ENCODE peak calls at places on chromosomes 1 and 21, in nine cellular contexts. S is HCT116, J is tibial artery, P is AG04450, U is mesenchymal stem cell, T is heart right ventricle, O is keratinocyte, C is A673, F is SJSA1. L is an unnamed sample.

GRCh38 chr1:37739222-37739621 is 25.7 kb downstream of the EPHA10 start:
- DNase-seq in S (peak; percentile 77), J (no peak), P (no peak), U (no peak), T (no peak), O (peak; percentile 66), C (no peak), F (no peak), L (peak; percentile 28)

GRCh38 chr1:147630022-147630421 is 40.3 kb downstream of the ACP6 start:
- DNase-seq in S (no peak), J (no peak), P (no peak), U (no peak), T (no peak), O (no peak), C (no peak), F (no peak), L (no peak)

GRCh38 chr1:9589719-9590157 is 1.0 kb downstream of the TMEM201 start:
- DNase-seq in S (no peak), J (no peak), P (no peak), U (peak; percentile 25), T (no peak), O (no peak), C (peak; percentile 35), F (peak; percentile 40), L (no peak)

GRCh38 chr1:161185282-161185682 is 8.0 kb upstream of the B4GALT3 start:
- DNase-seq in S (no peak), J (peak; percentile 85), P (no peak), U (peak; percentile 88), T (peak; percentile 62), O (no peak), C (peak; percentile 85), F (no peak), L (no peak)

GRCh38 chr1:204685236-204686006 is at the start of gene LRRN2:
- DNase-seq in S (no peak), J (no peak), P (no peak), U (no peak), T (peak; percentile 33), O (no peak), C (no peak), F (no peak), L (no peak)

GRCh38 chr1:116485071-116485735 is 85.6 kb downstream of the CD58 start:
- DNase-seq in S (peak; percentile 73), J (peak; percentile 83), P (peak; percentile 56), U (peak; percentile 80), T (peak; percentile 92), O (no peak), C (peak; percentile 95), F (peak; percentile 87), L (no peak)

GRCh38 chr1:170536924-170537551 is 5.1 kb downstream of the GORAB start:
- DNase-seq in S (no peak), J (no peak), P (no peak), U (peak; percentile 17), T (no peak), O (no peak), C (no peak), F (no peak), L (no peak)

GRCh38 chr1:198534540-198535413 is 5.7 kb downstream of the ATP6V1G3 start:
- DNase-seq in S (no peak), J (no peak), P (no peak), U (no peak), T (no peak), O (no peak), C (no peak), F (no peak), L (no peak)

GRCh38 chr21:42317341-42317741 is 2.1 kb upstream of the TFF3 start:
- DNase-seq in S (no peak), J (no peak), P (no peak), U (no peak), T (no peak), O (no peak), C (no peak), F (peak; percentile 31), L (no peak)

GRCh38 chr1:54853096-54853792 is 33.8 kb downstream of the DHCR24 start:
- DNase-seq in S (no peak), J (no peak), P (no peak), U (no peak), T (no peak), O (no peak), C (no peak), F (no peak), L (no peak)

GRCh38 chr1:11783556-11783955 is 21.6 kb downstream of the C1orf167 start:
- DNase-seq in S (no peak), J (no peak), P (no peak), U (no peak), T (no peak), O (no peak), C (no peak), F (no peak), L (no peak)

GRCh38 chr1:31871703-31872102 is 55.9 kb upstream of the SPOCD1 start:
- DNase-seq in S (no peak), J (no peak), P (no peak), U (no peak), T (no peak), O (no peak), C (no peak), F (no peak), L (peak; percentile 52)

GRCh38 chr1:215776336-215776735 is 209.2 kb downstream of the KCTD3 start:
- DNase-seq in S (no peak), J (no peak), P (no peak), U (no peak), T (no peak), O (no peak), C (peak; percentile 16), F (no peak), L (no peak)

GRCh38 chr1:29453502-29454240 is 217.3 kb downstream of the PTPRU start:
- DNase-seq in S (peak; percentile 70), J (no peak), P (peak; percentile 21), U (peak; percentile 42), T (no peak), O (no peak), C (peak; percentile 86), F (peak; percentile 57), L (no peak)

GRCh38 chr1:170471310-170471839 is 60.6 kb upstream of the GORAB start:
- DNase-seq in S (no peak), J (no peak), P (no peak), U (no peak), T (no peak), O (no peak), C (no peak), F (no peak), L (no peak)

GRCh38 chr1:158666037-158666436 is 20.5 kb downstream of the SPTA1 start:
- DNase-seq in S (no peak), J (no peak), P (no peak), U (no peak), T (no peak), O (no peak), C (no peak), F (no peak), L (no peak)

GRCh38 chr1:202685671-202686070 is 24.6 kb downstream of the SYT2 start:
- DNase-seq in S (no peak), J (no peak), P (no peak), U (no peak), T (no peak), O (no peak), C (no peak), F (no peak), L (no peak)

GRCh38 chr1:202684716-202685115 is 25.5 kb downstream of the SYT2 start:
- DNase-seq in S (no peak), J (no peak), P (no peak), U (no peak), T (no peak), O (no peak), C (no peak), F (no peak), L (no peak)

GRCh38 chr1:202680586-202681352 is 29.5 kb downstream of the SYT2 start:
- DNase-seq in S (no peak), J (no peak), P (no peak), U (no peak), T (no peak), O (no peak), C (no peak), F (no peak), L (no peak)

GRCh38 chr1:202682477-202682876 is 27.8 kb downstream of the SYT2 start:
- DNase-seq in S (no peak), J (no peak), P (no peak), U (no peak), T (no peak), O (no peak), C (no peak), F (no peak), L (no peak)

GRCh38 chr1:202683029-202683428 is 27.2 kb downstream of the SYT2 start:
- DNase-seq in S (no peak), J (no peak), P (no peak), U (no peak), T (no peak), O (no peak), C (no peak), F (no peak), L (no peak)
- H3K27me3 ChIP-seq in S (peaks cover 47% of the 10 kb centered on the region), J (peaks cover 42% of the 10 kb centered on the region), P (peaks cover 39% of the 10 kb centered on the region), U (peaks cover 71% of the 10 kb centered on the region), T (peaks cover 59% of the 10 kb centered on the region), O (peaks cover 40% of the 10 kb centered on the region), C (peaks cover 59% of the 10 kb centered on the region), F (peaks cover 3% of the 10 kb centered on the region), L (peaks cover 29% of the 10 kb centered on the region)

GRCh38 chr1:224615861-224616760 is at the start of gene CNIH3:
- DNase-seq in S (no peak), J (no peak), P (no peak), U (peak; percentile 55), T (no peak), O (no peak), C (peak; percentile 71), F (peak; percentile 77), L (no peak)
- H3K27me3 ChIP-seq in S (peaks cover 11% of the 10 kb centered on the region), J (peaks cover 51% of the 10 kb centered on the region), P (peaks cover 19% of the 10 kb centered on the region), U (peaks cover 5% of the 10 kb centered on the region), T (peaks cover 70% of the 10 kb centered on the region), O (peaks cover 52% of the 10 kb centered on the region), C (peaks cover 63% of the 10 kb centered on the region), F (peaks cover 9% of the 10 kb centered on the region), L (peaks cover 17% of the 10 kb centered on the region)

DNA sequence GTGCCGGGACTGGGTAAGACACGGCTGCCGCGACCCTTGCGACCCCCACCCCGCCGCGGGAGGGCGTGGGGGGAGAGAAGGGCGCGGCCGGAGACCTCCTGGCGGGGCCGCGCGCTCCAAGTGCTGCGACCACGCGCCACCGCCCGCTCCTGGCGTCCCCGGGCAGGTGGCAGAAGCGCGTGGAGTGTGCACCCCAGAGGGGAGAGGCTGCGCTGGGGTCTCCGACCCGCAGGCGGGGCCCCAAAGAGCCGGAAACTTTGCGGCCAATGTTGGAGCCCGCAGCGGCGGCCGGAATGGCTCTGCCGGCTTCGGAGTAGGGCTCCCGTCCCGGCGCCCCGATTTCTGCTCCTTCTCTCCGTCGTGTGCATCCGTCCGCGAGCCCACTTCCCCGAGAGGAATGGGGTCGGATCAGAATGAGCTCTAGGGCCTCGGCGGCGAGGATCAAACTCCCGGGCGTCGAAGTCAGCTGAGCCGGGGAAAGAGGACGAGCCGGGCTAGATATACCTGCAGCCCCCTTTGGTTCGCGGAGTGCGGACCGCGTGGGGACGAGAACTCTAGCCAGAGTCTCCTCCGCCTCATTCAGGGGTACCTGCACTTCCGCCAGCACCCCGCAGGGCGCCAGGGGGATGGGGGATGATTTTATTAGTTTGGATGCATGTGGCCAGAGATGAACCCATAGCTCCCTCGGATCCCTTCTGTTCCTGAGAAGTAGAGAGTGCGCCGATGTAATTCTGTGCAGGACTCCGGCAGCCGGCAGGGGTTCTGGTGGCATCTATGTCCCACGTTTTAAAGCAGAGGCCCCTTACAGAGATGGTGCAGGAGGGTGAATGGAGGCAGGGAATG is 751 bp downstream of the STUM start:
- DNase-seq in S (no peak), J (no peak), P (no peak), U (no peak), T (no peak), O (no peak), C (peak; percentile 30), F (no peak), L (no peak)
- H3K27me3 ChIP-seq in S (peaks cover 3% of the 10 kb centered on the region), J (no peaks in the 10 kb centered on the region), P (peaks cover 48% of the 10 kb centered on the region), U (peaks cover 83% of the 10 kb centered on the region), T (peaks cover 21% of the 10 kb centered on the region), O (peaks cover 53% of the 10 kb centered on the region), C (peaks cover 36% of the 10 kb centered on the region), F (peaks cover 70% of the 10 kb centered on the region), L (peaks cover 34% of the 10 kb centered on the region)

GRCh38 chr1:2617981-2618470 is 14.8 kb downstream of the MMEL1 start:
- DNase-seq in S (no peak), J (no peak), P (no peak), U (no peak), T (no peak), O (no peak), C (no peak), F (no peak), L (no peak)
- H3K27me3 ChIP-seq in S (peaks cover 3% of the 10 kb centered on the region), J (peaks cover 19% of the 10 kb centered on the region), P (peaks cover 12% of the 10 kb centered on the region), U (peaks cover 9% of the 10 kb centered on the region), T (peaks cover 37% of the 10 kb centered on the region), O (no peaks in the 10 kb centered on the region), C (peaks cover 25% of the 10 kb centered on the region), F (peaks cover 12% of the 10 kb centered on the region), L (no peaks in the 10 kb centered on the region)